ENCODE peak calls at places on chromosomes 1 and 21, in six cellular contexts. S is GM12878, R is K562, Q is HCT116, P is HepG2, B is H1. L is an unnamed sample.

GRCh38 chr21:32382108-32382601 is 10.7 kb downstream of the URB1 start:
- DNase-seq in B (no peak), R (no peak), Q (no peak), P (no peak), S (no peak), L (no peak)

GRCh38 chr1:59669752-59670312 is 144.9 kb upstream of the HOOK1 start:
- DNase-seq in P (peak), B (peak), R (no peak), S (no peak), Q (no peak), L (peak)

GRCh38 chr1:46401514-46401913 is 7.4 kb downstream of the FAAH start:
- DNase-seq in S (no peak), B (no peak), Q (no peak), P (no peak), R (no peak), L (no peak)

GRCh38 chr1:10451286-10451685 is 1.5 kb downstream of the CORT start:
- DNase-seq in R (no peak), B (no peak), S (no peak), P (no peak), Q (no peak), L (no peak)

GRCh38 chr1:83583351-83584014 is 415.4 kb downstream of the TTLL7 start:
- DNase-seq in S (no peak), Q (no peak), B (no peak), R (no peak), P (no peak), L (no peak)

GRCh38 chr1:32701951-32702598 is 495 bp downstream of the SYNC start:
- DNase-seq in P (no peak), R (no peak), B (no peak), Q (no peak), S (no peak), L (no peak)

GRCh38 chr1:230568008-230568407 is 74.3 kb upstream of the COG2 start:
- DNase-seq in S (no peak), P (peak), Q (peak), B (no peak), R (peak), L (peak)

GRCh38 chr1:62727656-62728396 is 39.6 kb upstream of the DOCK7 start:
- DNase-seq in Q (no peak), B (no peak), R (peak), S (no peak), P (no peak), L (no peak)

DNA sequence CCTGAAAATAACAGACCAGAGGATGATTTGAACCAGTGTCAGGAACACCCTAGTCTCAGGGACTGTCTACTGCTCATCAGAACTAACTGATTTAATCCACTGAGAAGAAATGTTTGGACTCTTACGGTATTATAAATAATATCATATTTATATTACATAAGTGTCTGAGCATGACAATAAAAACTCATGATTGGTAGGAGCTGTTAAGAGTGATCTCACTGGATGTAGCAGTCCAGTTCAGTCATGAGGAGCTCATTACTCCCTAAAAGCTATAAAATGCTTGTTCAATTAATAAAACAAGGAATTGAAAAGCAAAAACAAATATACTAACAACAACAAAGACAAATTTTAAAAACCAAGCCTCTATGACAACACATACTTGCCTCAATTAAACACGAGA is 68.8 kb upstream of the BCL9 start:
- DNase-seq in B (no peak), P (no peak), Q (no peak), S (no peak), R (no peak), L (no peak)
- H3K4me3 ChIP-seq in B (no peak), P (no peak), Q (no peak), S (no peak), R (no peak), L (no peak)

DNA sequence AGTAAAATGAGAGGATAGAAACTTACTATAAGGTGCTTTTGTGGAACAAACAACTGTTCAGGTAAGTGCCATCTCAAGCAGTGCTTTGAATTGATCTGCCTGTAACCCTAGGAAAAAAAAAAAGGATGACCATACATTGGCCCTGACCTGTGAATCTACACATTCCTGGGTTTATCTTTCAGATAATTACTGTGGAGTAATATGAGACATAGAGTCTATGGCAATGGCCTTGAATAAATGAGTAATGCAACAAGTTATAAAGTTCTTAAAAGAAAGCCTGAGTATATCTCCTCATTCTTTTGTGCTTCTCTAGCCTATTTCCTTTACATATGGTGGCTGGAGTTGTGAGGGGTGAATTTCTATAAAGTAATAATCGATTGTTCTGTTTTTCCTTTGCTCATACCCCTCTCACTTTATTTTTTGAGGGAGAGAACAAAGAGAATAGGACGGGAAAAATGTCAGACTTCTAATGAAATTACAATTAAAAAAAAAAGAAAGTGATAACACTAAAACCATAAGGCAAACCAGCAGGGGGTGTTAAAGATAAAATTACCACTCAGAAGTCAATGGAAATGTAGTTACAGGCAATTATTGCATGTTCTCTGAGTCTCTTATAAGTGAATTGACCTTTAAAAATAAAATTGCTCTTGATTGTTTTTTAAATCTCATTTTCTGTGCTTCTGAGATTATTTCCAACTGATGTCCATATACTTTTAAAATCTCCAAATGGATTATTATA is 12.4 kb upstream of the ATP1A1 start:
- DNase-seq in S (no peak), B (no peak), R (peak), P (no peak), Q (no peak), L (no peak)
- TF ChIP-seq ZNF274 in S (no peak), B (no peak), R (no peak), P (no peak), Q (no peak), L (no peak)

DNA sequence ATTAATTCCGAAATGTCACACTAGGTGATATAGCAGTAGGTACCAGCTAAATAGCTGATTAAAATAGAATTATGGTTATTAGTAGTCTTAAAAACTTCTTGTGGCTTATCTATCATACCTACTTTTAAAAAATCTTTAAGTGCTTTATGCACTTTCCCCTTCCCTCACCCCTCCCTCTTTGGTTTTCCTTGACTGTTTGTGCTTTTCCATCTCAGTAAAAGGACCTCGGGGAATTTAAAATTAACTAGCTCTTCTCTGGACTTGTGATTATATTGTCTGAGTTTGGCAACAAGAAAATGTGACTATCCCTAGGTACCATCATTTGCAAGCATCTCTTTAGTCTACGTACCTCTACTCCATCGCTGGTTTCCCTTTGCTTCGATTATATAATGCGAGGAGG is 11.2 kb downstream of the COX20 start:
- DNase-seq in P (no peak), Q (no peak), S (no peak), B (no peak), R (no peak), L (no peak)
- H3K4me3 ChIP-seq in P (no peak), Q (no peak), S (no peak), B (no peak), R (no peak), L (no peak)

GRCh38 chr1:998905-999796 is 746 bp downstream of the HES4 start:
- DNase-seq in Q (no peak), P (no peak), S (no peak), B (no peak), R (peak), L (no peak)
- TF ChIP-seq ZNF274 in Q (no peak), P (no peak), S (no peak), B (no peak), R (no peak), L (no peak)

DNA sequence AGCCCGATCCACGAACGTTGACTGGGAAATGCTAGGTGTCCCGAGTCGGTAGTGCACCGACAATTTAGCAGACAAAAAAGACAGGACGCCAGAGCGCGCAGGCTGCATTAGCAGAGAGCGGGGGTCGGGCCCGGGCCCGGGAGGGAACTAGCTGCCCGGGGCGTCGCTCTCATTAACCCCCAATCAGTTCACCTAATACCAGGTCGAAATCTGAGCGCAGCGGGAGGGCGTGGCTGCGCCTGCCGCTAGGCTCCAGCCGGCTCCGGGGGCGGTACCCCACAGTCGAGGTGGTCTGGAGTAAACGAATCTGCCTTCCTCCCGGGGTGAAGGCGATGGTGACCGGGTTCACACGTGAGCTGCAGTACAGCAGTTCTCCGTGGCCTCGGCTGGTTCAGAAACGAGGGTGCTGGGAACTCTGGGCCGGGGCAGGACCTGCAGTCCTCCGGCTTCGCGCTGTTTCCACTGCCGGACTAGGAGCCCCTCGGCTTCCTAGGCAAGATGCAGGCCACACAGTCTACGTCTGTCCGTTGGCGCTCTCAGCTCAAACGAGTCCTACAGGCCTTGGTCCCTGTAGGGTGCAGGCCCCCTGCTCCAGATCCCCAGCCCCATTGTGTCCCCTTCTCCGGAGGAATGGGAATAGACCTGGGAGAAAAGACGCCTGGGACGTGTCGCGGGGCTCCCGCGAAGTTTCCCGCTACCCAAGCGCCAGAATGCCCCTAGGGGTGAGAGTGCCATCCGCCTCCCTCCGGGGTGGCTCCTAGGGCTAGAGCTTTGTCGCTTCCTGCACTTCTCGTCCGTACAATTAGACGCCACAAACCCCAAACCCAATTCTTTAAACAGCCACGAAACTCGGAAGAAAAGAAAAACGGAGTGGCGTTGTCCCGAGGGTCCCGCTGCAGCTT is 2.0 kb downstream of the GFI1 start:
- DNase-seq in Q (no peak), R (no peak), P (no peak), S (no peak), B (no peak), L (no peak)
- H3K4me3 ChIP-seq in Q (peak), R (peak), P (peak), S (peak), B (peak), L (peak)

GRCh38 chr1:5911871-5912271 is 80.4 kb downstream of the NPHP4 start:
- DNase-seq in B (no peak), P (no peak), R (no peak), Q (no peak), S (no peak), L (no peak)
- TF ChIP-seq ZNF274 in B (no peak), P (no peak), R (no peak), Q (no peak), S (no peak), L (no peak)

DNA sequence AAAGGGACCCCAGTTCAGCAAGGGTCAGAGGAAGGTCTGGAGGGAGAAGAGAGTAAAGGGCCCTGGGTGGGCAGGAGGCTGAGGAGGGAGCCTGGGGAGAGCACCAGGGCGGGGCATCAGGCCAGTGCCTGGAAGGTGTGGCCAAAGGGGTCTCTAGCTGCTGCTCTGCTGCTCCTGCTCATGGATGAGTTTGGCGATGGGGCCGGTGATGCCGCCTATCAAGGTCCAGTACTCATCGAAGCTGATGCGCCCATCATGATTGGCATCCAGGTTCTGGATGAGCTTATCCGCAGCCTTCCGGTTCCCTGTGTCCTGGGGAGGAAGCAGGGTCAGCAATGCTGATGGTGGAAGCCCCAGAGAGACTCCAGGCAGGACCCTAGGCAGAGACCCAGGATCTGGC is 5.6 kb downstream of the S100A16 start:
- DNase-seq in R (no peak), S (no peak), P (no peak), B (no peak), Q (no peak), L (no peak)
- H3K4me3 ChIP-seq in R (no peak), S (no peak), P (no peak), B (no peak), Q (no peak), L (no peak)